ENCODE peak calls at places on chromosomes 2 and 18, in nine cellular contexts. O is endothelial cell; V is type B pancreatic cell; M is AG08395; I is activated naive CD8-positive, alpha-beta T cell treated with anti-CD3 and anti-CD28 coated beads, Interleukin-2, amount 50 U/mL, for 24 hours; Y is GOT3; C is NCI-H2227 treated with DMSO at 0.1 percent for 48 hours; X is NCI-H1105; T is thyroid gland. U is an unnamed sample.
A peak's percentile ranks its signal among the peaks of the same experiment; 100 is the strongest.

GRCh38 chr2:30110773-30111172 is 36.0 kb upstream of the YPEL5 start:
- DNase-seq in O (no peak), M (no peak), V (no peak), X (no peak), T (no peak), C (no peak), Y (no peak), I (no peak), U (no peak)

GRCh38 chr2:203679401-203679800 is 27.0 kb upstream of the CD28 start:
- DNase-seq in I (no peak), C (no peak), M (no peak), Y (no peak), V (no peak), X (no peak), O (no peak), T (no peak), U (no peak)

GRCh38 chr2:207416936-207417718 is 112.6 kb upstream of the CREB1 start:
- DNase-seq in I (no peak), Y (no peak), T (no peak), C (no peak), X (no peak), O (no peak), M (no peak), V (no peak), U (no peak)

GRCh38 chr18:25109484-25109883 is 242.5 kb downstream of the ZNF521 start:
- DNase-seq in I (no peak), V (no peak), X (no peak), Y (no peak), C (no peak), T (no peak), O (no peak), M (no peak), U (no peak)

GRCh38 chr2:138602166-138602460 is 100.5 kb downstream of the SPOPL start:
- DNase-seq in Y (no peak), C (no peak), M (no peak), T (no peak), I (no peak), O (no peak), X (peak; percentile 82), V (no peak), U (no peak)

GRCh38 chr2:3827673-3828575 is 124.5 kb downstream of the DCDC2C start:
- DNase-seq in C (no peak), V (no peak), X (no peak), O (peak; percentile 36), I (peak; percentile 13), M (no peak), T (peak; percentile 27), Y (no peak), U (no peak)

GRCh38 chr2:10913501-10914271 is 2.0 kb downstream of the KCNF1 start:
- DNase-seq in M (no peak), V (no peak), X (no peak), O (no peak), C (no peak), I (no peak), T (no peak), Y (no peak), U (peak; percentile 83)

GRCh38 chr18:4181882-4182568 is 273.1 kb downstream of the DLGAP1 start:
- DNase-seq in I (no peak), O (peak; percentile 4), X (no peak), Y (no peak), T (no peak), C (no peak), M (no peak), V (no peak), U (no peak)

GRCh38 chr2:142463047-142463446 is 332.2 kb upstream of the LRP1B start:
- DNase-seq in M (no peak), I (no peak), C (no peak), V (no peak), O (no peak), X (no peak), Y (no peak), T (no peak), U (no peak)

GRCh38 chr18:159037-159652 is 788 bp downstream of the USP14 start:
- DNase-seq in V (no peak), I (no peak), C (peak; percentile 14), T (no peak), M (peak; percentile 8), Y (no peak), O (no peak), X (no peak), U (no peak)

GRCh38 chr2:155442755-155443372 is 744.4 kb downstream of the KCNJ3 start:
- DNase-seq in O (no peak), V (no peak), C (no peak), I (no peak), X (no peak), Y (no peak), M (no peak), T (no peak), U (no peak)

GRCh38 chr2:145066151-145066661 is 546.3 kb upstream of the ZEB2 start:
- DNase-seq in I (no peak), X (no peak), T (no peak), V (no peak), M (peak; percentile 25), O (no peak), C (no peak), Y (no peak), U (no peak)

GRCh38 chr2:600542-601386 is 76.4 kb downstream of the TMEM18 start:
- DNase-seq in C (no peak), V (no peak), T (no peak), X (no peak), O (no peak), M (no peak), Y (no peak), I (no peak), U (peak; percentile 65)

GRCh38 chr2:112157472-112157871 is 19.3 kb downstream of the FBLN7 start:
- DNase-seq in M (no peak), O (no peak), C (no peak), X (no peak), I (no peak), V (no peak), T (no peak), Y (no peak), U (no peak)

GRCh38 chr2:82985572-82986197 is 1473.4 kb downstream of the SUCLG1 start:
- DNase-seq in O (no peak), C (no peak), Y (no peak), T (no peak), M (no peak), X (no peak), I (no peak), V (no peak), U (no peak)

GRCh38 chr18:37299471-37300304 is 265.9 kb downstream of the CELF4 start:
- DNase-seq in O (no peak), T (peak; percentile 96), I (no peak), C (peak; percentile 95), M (peak; percentile 94), Y (peak; percentile 23), V (peak; percentile 78), X (peak; percentile 98), U (peak; percentile 95)

GRCh38 chr2:182186132-182186735 is 200.6 kb downstream of the PPP1R1C start:
- DNase-seq in I (no peak), Y (no peak), V (no peak), X (peak; percentile 58), O (peak; percentile 10), T (no peak), M (peak; percentile 42), C (peak; percentile 83), U (no peak)

GRCh38 chr2:157170299-157170698 is 87.2 kb upstream of the GALNT5 start:
- DNase-seq in I (no peak), Y (no peak), C (no peak), M (no peak), X (no peak), O (no peak), V (no peak), T (no peak), U (no peak)

GRCh38 chr2:150280255-150280654 is 207.2 kb downstream of the RND3 start:
- DNase-seq in M (peak; percentile 70), Y (no peak), T (no peak), V (no peak), X (no peak), I (no peak), C (no peak), O (no peak), U (no peak)

GRCh38 chr2:152508446-152508845 is 173.5 kb downstream of the FMNL2 start:
- DNase-seq in V (no peak), Y (no peak), T (no peak), O (no peak), M (no peak), X (no peak), C (peak; percentile 91), I (no peak), U (no peak)

GRCh38 chr2:30218814-30219213 is 12.5 kb upstream of the LBH start:
- DNase-seq in V (no peak), T (no peak), Y (no peak), X (no peak), M (no peak), I (no peak), O (no peak), C (no peak), U (no peak)

GRCh38 chr2:111045771-111046444 is 74.8 kb upstream of the BCL2L11 start:
- DNase-seq in Y (no peak), C (no peak), V (no peak), M (no peak), I (no peak), X (no peak), O (no peak), T (no peak), U (peak; percentile 72)

GRCh38 chr2:102233132-102233884 is 46.5 kb downstream of the IL1RL2 start:
- DNase-seq in C (no peak), V (no peak), Y (no peak), X (no peak), M (no peak), T (no peak), I (no peak), O (no peak), U (no peak)

U was measured in osteocyte.